ENCODE peak calls at places on chromosomes 5 and 9, in four cellular contexts. L is psoas muscle, O is H1, M is kidney epithelial cell. E is an unnamed sample.

GRCh38 chr9:72441296-72442211 is 76.5 kb upstream of the ZFAND5 start:
- DNase-seq in L (no peak), O (peak; percentile 13), M (no peak), E (no peak)

GRCh38 chr5:32510860-32511259 is 66.3 kb upstream of the ZFR start:
- DNase-seq in L (no peak), O (no peak), M (no peak), E (no peak)

GRCh38 chr5:135999396-136000139 is 29.2 kb upstream of the TGFBI start:
- DNase-seq in L (no peak), O (no peak), M (peak; percentile 79), E (no peak)

GRCh38 chr5:135031146-135031812 is 2.7 kb downstream of the PITX1 start:
- DNase-seq in L (peak; percentile 63), O (no peak), M (no peak), E (no peak)

GRCh38 chr5:58299266-58299665 is 160.6 kb downstream of the PLK2 start:
- DNase-seq in L (no peak), O (no peak), M (no peak), E (no peak)

GRCh38 chr9:124551472-124552339 is 44.5 kb upstream of the NR5A1 start:
- DNase-seq in L (no peak), O (peak; percentile 56), M (no peak), E (peak; percentile 63)

GRCh38 chr5:173057062-173057924 is 1.1 kb downstream of the CREBRF start:
- DNase-seq in L (peak; percentile 99), O (peak; percentile 95), M (peak; percentile 84), E (peak; percentile 97)

GRCh38 chr5:1312993-1313833 is 18.3 kb upstream of the TERT start:
- DNase-seq in L (peak; percentile 30), O (no peak), M (no peak), E (peak; percentile 18)

GRCh38 chr5:67842806-67843205 is 372.8 kb upstream of the PIK3R1 start:
- DNase-seq in L (no peak), O (peak; percentile 7), M (no peak), E (no peak)

GRCh38 chr5:90548069-90548593 is 10.5 kb upstream of the ADGRV1 start:
- DNase-seq in L (no peak), O (no peak), M (peak; percentile 16), E (no peak)

GRCh38 chr9:36867672-36868471 is 166.2 kb downstream of the PAX5 start:
- DNase-seq in L (peak; percentile 38), O (no peak), M (no peak), E (no peak)

GRCh38 chr9:70873506-70873905 is 247.9 kb downstream of the TRPM3 start:
- DNase-seq in L (no peak), O (no peak), M (no peak), E (no peak)

GRCh38 chr9:76717611-76718010 is 46.6 kb upstream of the PCA3 start:
- DNase-seq in L (no peak), O (no peak), M (no peak), E (no peak)

GRCh38 chr5:39178171-39178570 is 41.2 kb downstream of the FYB1 start:
- DNase-seq in L (no peak), O (no peak), M (no peak), E (no peak)

GRCh38 chr9:2029666-2030170 is 14.6 kb downstream of the SMARCA2 start:
- DNase-seq in L (no peak), O (no peak), M (no peak), E (no peak)

GRCh38 chr5:157175071-157175612 is 5.5 kb upstream of the ITK start:
- DNase-seq in L (no peak), O (no peak), M (no peak), E (no peak)

GRCh38 chr5:37850128-37850865 is 10.5 kb upstream of the GDNF start:
- DNase-seq in L (no peak), O (no peak), M (no peak), E (no peak)

GRCh38 chr5:154308457-154309360 is 118.2 kb downstream of the GALNT10 start:
- DNase-seq in L (no peak), O (no peak), M (no peak), E (no peak)

DNA sequence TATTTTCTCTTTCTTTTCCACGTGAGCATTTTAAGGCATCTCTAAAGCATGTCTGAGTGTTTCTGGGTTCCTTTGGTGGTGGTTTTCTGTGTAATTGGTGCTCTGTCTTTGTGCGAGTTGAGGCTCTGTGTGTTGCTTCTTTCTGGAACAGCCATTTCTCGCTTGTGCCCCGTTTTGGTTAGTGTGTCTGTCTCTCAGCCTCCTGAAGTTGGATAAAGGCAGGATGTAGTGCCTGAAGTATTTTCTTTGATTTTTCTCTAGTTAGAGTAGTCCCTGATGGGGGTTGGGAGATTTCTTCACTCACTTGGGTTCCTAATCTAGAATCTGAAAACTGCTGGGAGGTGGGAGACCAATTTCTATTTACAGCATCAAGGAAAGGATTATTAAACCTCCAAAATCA is 129.7 kb upstream of the TMEM161B start:
- DNase-seq in L (no peak), O (no peak), M (no peak), E (no peak)
- H3K4me3 ChIP-seq in L (no peak overlapping the region), O (peak overlapping the region; percentile 43), M (no peak overlapping the region), E (peak overlapping the region; percentile 32)

DNA sequence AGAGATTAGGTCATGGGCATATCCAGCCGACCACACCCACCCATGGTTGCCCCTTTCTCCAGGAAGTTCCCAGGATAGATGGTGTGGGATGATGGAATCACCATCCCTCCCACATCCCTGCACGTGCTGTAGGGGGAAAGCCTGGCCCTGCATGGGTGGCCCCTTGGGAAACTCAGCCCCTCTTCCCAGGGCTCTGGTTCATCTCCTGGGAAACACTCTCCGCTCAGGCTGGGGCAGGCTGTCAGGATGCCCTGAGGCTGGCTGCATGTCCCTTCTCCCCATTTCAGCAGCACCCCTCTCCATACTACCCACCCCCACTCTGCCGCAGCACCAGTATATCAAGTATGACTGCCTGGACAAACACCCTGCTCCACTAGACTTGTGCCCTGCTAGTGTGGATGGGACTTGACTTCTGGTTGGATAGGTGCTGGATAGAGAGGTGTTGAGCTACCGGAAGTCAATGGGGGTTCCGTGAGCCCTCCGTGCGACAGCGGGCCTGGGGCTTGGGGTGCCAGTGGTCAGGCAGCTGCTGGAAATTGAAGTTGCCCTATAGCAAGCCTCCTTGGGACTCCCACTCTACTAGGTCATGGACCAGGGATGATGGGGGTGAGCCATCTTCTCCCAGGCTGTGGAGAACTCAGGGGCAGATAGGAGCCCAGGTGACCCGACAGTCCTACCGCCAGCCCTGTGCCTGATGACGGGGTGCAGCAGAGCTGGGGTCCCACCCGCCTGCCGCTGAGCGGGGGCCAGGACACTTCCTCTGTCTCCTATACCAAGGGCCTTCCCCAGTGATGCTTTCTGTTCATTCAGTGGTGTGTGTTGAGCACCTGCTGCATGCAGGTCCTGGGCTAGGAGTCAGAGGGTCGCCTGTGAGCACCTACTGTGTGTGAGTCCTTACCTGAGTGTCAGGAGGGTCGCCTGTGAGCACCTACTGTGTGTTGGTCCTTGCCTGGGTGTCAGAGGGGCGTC is 69.4 kb upstream of the COL5A1 start:
- DNase-seq in L (no peak), O (no peak), M (no peak), E (peak; percentile 17)
- H3K4me3 ChIP-seq in L (no peak overlapping the region), O (no peak overlapping the region), M (no peak overlapping the region), E (no peak overlapping the region)

GRCh38 chr9:16211952-16212351 is 658.5 kb downstream of the BNC2 start:
- DNase-seq in L (no peak), O (no peak), M (no peak), E (no peak)
- H3K4me3 ChIP-seq in L (no peak overlapping the region), O (no peak overlapping the region), M (no peak overlapping the region), E (no peak overlapping the region)

GRCh38 chr9:84076359-84076758 is 95.8 kb downstream of the RMI1 start:
- DNase-seq in L (no peak), O (no peak), M (no peak), E (no peak)
- H3K4me3 ChIP-seq in L (no peak overlapping the region), O (no peak overlapping the region), M (no peak overlapping the region), E (no peak overlapping the region)

GRCh38 chr5:108661590-108662219 is 86.0 kb upstream of the FER start:
- DNase-seq in L (no peak), O (no peak), M (no peak), E (no peak)
- H3K4me3 ChIP-seq in L (no peak overlapping the region), O (no peak overlapping the region), M (no peak overlapping the region), E (no peak overlapping the region)

GRCh38 chr5:177338251-177339106 is 13.0 kb downstream of the LMAN2 start:
- DNase-seq in L (no peak), O (no peak), M (no peak), E (no peak)
- H3K4me3 ChIP-seq in L (no peak overlapping the region), O (no peak overlapping the region), M (no peak overlapping the region), E (no peak overlapping the region)